ENCODE peak calls at places on chromosome 13, in five cellular contexts. Q is body of pancreas; Z is CD8-positive, alpha-beta T cell; G is upper lobe of right lung; I is BJ. V is an unnamed sample.

GRCh38 chr13:32726374-32727037 is 140.3 kb downstream of the PDS5B start:
- DNase-seq in Q (no peak), Z (no peak), G (no peak), I (no peak), V (no peak)

GRCh38 chr13:99958402-99959126 is 13.0 kb downstream of the ZIC5 start:
- DNase-seq in Q (no peak), Z (no peak), G (no peak), I (no peak), V (no peak)

GRCh38 chr13:25882732-25883357 is 169.0 kb downstream of the SHISA2 start:
- DNase-seq in Q (no peak), Z (peak; percentile 16), G (no peak), I (no peak), V (no peak)

GRCh38 chr13:45782327-45783045 is 69.1 kb downstream of the SIAH3 start:
- DNase-seq in Q (no peak), Z (no peak), G (no peak), I (no peak), V (no peak)

GRCh38 chr13:25783076-25783475 is 268.7 kb downstream of the SHISA2 start:
- DNase-seq in Q (no peak), Z (no peak), G (no peak), I (no peak), V (no peak)

GRCh38 chr13:27504126-27504525 is 53.8 kb upstream of the MTIF3 start:
- DNase-seq in Q (no peak), Z (no peak), G (no peak), I (no peak), V (no peak)

GRCh38 chr13:112968380-112968909 is 569 bp upstream of the MCF2L start:
- DNase-seq in Q (peak; percentile 81), Z (peak; percentile 48), G (peak; percentile 85), I (no peak), V (peak; percentile 87)

GRCh38 chr13:114288157-114288591 is 6.8 kb downstream of the UPF3A start:
- DNase-seq in Q (no peak), Z (no peak), G (no peak), I (no peak), V (no peak)

GRCh38 chr13:23384111-23384510 is 49.4 kb downstream of the SACS start:
- DNase-seq in Q (no peak), Z (no peak), G (no peak), I (no peak), V (no peak)

GRCh38 chr13:105328212-105328611 is 1207.2 kb downstream of the EFNB2 start:
- DNase-seq in Q (no peak), Z (no peak), G (no peak), I (no peak), V (no peak)

GRCh38 chr13:89783221-89783755 is 1564.2 kb upstream of the MIR17HG start:
- DNase-seq in Q (no peak), Z (no peak), G (no peak), I (no peak), V (peak; percentile 47)

GRCh38 chr13:19634129-19634740 is 776 bp downstream of the MPHOSPH8 start:
- DNase-seq in Q (peak; percentile 33), Z (peak; percentile 11), G (no peak), I (no peak), V (no peak)

GRCh38 chr13:42272115-42272756 is at the start of gene AKAP11:
- DNase-seq in Q (peak; percentile 33), Z (peak; percentile 45), G (peak; percentile 82), I (no peak), V (peak; percentile 68)

GRCh38 chr13:81058211-81058915 is 717.4 kb upstream of the SPRY2 start:
- DNase-seq in Q (no peak), Z (no peak), G (no peak), I (no peak), V (no peak)

GRCh38 chr13:94327318-94327717 is 152.2 kb downstream of the DCT start:
- DNase-seq in Q (no peak), Z (no peak), G (no peak), I (no peak), V (no peak)

GRCh38 chr13:32229443-32229842 is 85.7 kb downstream of the ZAR1L start:
- DNase-seq in Q (no peak), Z (no peak), G (no peak), I (no peak), V (no peak)

GRCh38 chr13:35978607-35979316 is 152.4 kb downstream of the DCLK1 start:
- DNase-seq in Q (peak; percentile 35), Z (no peak), G (no peak), I (no peak), V (no peak)

GRCh38 chr13:106700007-106700950 is 132.3 kb upstream of the ARGLU1 start:
- DNase-seq in Q (no peak), Z (no peak), G (no peak), I (no peak), V (no peak)

GRCh38 chr13:50104493-50104892 is 89.2 kb downstream of the KCNRG start:
- DNase-seq in Q (no peak), Z (no peak), G (no peak), I (no peak), V (no peak)

GRCh38 chr13:98300956-98301641 is 124.0 kb upstream of the RNF113B start:
- DNase-seq in Q (peak; percentile 59), Z (no peak), G (no peak), I (no peak), V (no peak)

GRCh38 chr13:60617863-60618733 is 221.1 kb downstream of the TDRD3 start:
- DNase-seq in Q (no peak), Z (no peak), G (no peak), I (no peak), V (no peak)
- TF ChIP-seq CTCF in Q (peak; percentile 10), Z (no peak), G (no peak), I (peak; percentile 37), V (peak; percentile 77)

GRCh38 chr13:82739881-82740280 is 1142.4 kb downstream of the SLITRK1 start:
- DNase-seq in Q (no peak), Z (no peak), G (no peak), I (no peak), V (no peak)
- TF ChIP-seq CTCF in Q (no peak), Z (no peak), G (no peak), I (peak; percentile 38), V (peak; percentile 65)

GRCh38 chr13:77918391-77919261 is at the start of gene EDNRB:
- DNase-seq in Q (peak; percentile 25), Z (no peak), G (peak; percentile 79), I (no peak), V (peak; percentile 92)
- TF ChIP-seq CTCF in Q (no peak), Z (no peak), G (peak; percentile 31), I (no peak), V (no peak)

GRCh38 chr13:95697052-95697680 is 20.2 kb downstream of the DNAJC3 start:
- DNase-seq in Q (no peak), Z (no peak), G (no peak), I (no peak), V (no peak)

DNA sequence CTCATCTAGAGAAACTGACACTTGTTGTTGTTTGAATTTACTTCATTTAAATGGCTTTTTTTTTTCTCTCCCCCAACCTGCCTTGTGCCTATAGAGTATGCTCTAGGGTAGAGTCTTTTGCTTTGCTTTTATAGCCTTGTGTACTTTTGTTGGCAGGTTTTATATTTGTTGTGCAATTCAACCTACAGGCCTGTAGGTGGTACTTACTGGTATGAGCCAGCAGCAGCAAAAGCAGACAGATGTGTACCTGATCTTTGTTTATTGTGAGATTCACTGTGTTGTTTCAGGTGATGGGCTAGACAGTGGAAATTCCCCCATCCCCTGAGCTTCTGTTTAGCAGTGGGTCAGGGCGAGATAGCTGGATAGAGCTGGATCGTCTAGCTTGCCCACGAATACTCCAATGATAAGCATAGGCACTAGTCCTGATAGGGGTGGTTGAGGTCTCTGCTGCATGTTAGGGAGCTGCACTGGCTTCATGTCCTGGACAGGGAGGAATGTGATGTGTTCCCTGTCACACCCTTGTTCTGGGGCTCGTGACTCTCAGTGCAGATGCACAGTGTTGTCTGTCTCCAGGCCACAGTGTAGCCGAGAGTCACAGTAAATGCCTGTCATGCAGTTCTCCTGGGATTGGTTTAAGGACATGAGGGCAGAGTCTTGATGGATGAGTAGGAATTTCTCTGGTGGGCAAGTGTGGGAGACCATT is 21.3 kb downstream of the DNAJC3 start:
- DNase-seq in Q (no peak), Z (no peak), G (no peak), I (no peak), V (no peak)
- TF ChIP-seq CTCF in Q (no peak), Z (peak; percentile 18), G (no peak), I (peak; percentile 30), V (peak; percentile 40)

GRCh38 chr13:59176775-59177174 is 987.0 kb downstream of the DIAPH3 start:
- DNase-seq in Q (no peak), Z (no peak), G (no peak), I (no peak), V (no peak)
- TF ChIP-seq CTCF in Q (no peak), Z (no peak), G (no peak), I (peak; percentile 25), V (peak; percentile 36)

GRCh38 chr13:24693862-24694471 is 13.8 kb downstream of the ATP12A start:
- DNase-seq in Q (peak; percentile 61), Z (peak; percentile 23), G (peak; percentile 56), I (no peak), V (no peak)
- TF ChIP-seq CTCF in Q (peak; percentile 52), Z (peak; percentile 54), G (peak; percentile 66), I (peak; percentile 65), V (peak; percentile 73)

DNA sequence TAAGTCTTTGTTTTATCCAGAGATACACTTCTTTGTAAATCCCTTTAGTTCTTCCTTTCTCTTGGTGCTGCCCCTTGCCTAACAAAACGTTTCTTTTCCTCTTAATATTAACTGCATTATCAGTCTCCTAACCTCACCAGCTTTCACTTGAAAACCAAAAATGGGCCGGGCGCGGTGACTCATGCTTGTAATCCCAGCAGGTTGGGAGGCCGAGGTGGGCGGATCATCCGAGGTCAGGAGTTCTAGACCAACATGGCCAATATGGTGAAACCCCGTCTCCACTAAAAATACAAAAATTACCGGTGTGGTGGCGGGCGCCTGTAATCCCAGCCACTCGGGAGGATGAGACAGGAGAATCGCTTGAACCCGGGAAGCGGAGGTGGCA is 329.8 kb upstream of the MIR17HG start:
- DNase-seq in Q (peak; percentile 42), Z (no peak), G (peak; percentile 63), I (no peak), V (no peak)
- TF ChIP-seq CTCF in Q (no peak), Z (no peak), G (no peak), I (no peak), V (peak; percentile 38)

V was measured in chondrocyte.